ENCODE peak calls at places on chromosomes 11 and 22, in four cellular contexts. W is KBM-7; J is fibroblast of villous mesenchyme; K is activated CD4-positive, CD25-positive, alpha-beta regulatory T cell treated with anti-CD3 and anti-CD28 coated beads, Interleukin-2, amount 50 U/mL, for 72 hours. L is an unnamed sample.

GRCh38 chr11:125078016-125078415 is 14.9 kb downstream of the SLC37A2 start:
- DNase-seq in W (no peak), J (no peak), K (no peak), L (no peak)

GRCh38 chr11:15810079-15810478 is 546.3 kb downstream of the SOX6 start:
- DNase-seq in W (no peak), J (no peak), K (no peak), L (no peak)

GRCh38 chr11:65225284-65226102 is 36.3 kb upstream of the POLA2 start:
- DNase-seq in W (peak), J (peak), K (no peak), L (peak)

GRCh38 chr22:18033204-18033998 is 9.0 kb upstream of the MICAL3 start:
- DNase-seq in W (no peak), J (no peak), K (no peak), L (no peak)

GRCh38 chr11:6237903-6238302 is 986 bp upstream of the CNGA4 start:
- DNase-seq in W (no peak), J (no peak), K (no peak), L (no peak)

GRCh38 chr22:36048911-36049677 is 20.5 kb upstream of the RBFOX2 start:
- DNase-seq in W (no peak), J (no peak), K (no peak), L (no peak)

GRCh38 chr11:95584180-95584579 is 205.4 kb downstream of the FAM76B start:
- DNase-seq in W (no peak), J (peak), K (no peak), L (no peak)

GRCh38 chr11:44894217-44894617 is 56.5 kb downstream of the TP53I11 start:
- DNase-seq in W (peak), J (peak), K (peak), L (peak)

GRCh38 chr11:130389315-130389935 is 39.0 kb downstream of the ADAMTS8 start:
- DNase-seq in W (no peak), J (peak), K (no peak), L (no peak)

GRCh38 chr11:9269492-9270030 is 4.4 kb upstream of the DENND5A start:
- DNase-seq in W (no peak), J (peak), K (no peak), L (no peak)

GRCh38 chr11:32829157-32829679 is 509 bp upstream of the PRRG4 start:
- DNase-seq in W (no peak), J (peak), K (no peak), L (no peak)

GRCh38 chr11:96063053-96063452 is 139.1 kb upstream of the MTMR2 start:
- DNase-seq in W (no peak), J (no peak), K (no peak), L (no peak)

GRCh38 chr22:46368871-46369715 is 33.6 kb downstream of the TRMU start:
- DNase-seq in W (no peak), J (no peak), K (no peak), L (no peak)

GRCh38 chr11:64796047-64796756 is 6.8 kb downstream of the MAP4K2 start:
- DNase-seq in W (peak), J (no peak), K (peak), L (no peak)

GRCh38 chr22:32644252-32645100 is 157.0 kb upstream of the TIMP3 start:
- DNase-seq in W (peak), J (peak), K (peak), L (peak)

GRCh38 chr11:79383874-79384273 is 57.0 kb downstream of the TENM4 start:
- DNase-seq in W (no peak), J (no peak), K (no peak), L (no peak)

GRCh38 chr11:132278801-132279574 is 908.6 kb downstream of the NTM start:
- DNase-seq in W (peak), J (peak), K (no peak), L (no peak)

GRCh38 chr22:46004105-46004866 is 27.3 kb upstream of the WNT7B start:
- DNase-seq in W (peak), J (no peak), K (no peak), L (no peak)

GRCh38 chr22:37312549-37313183 is 30.4 kb downstream of the CYTH4 start:
- DNase-seq in W (no peak), J (no peak), K (no peak), L (no peak)

GRCh38 chr11:3954448-3955298 is 99.2 kb downstream of the STIM1 start:
- DNase-seq in W (no peak), J (no peak), K (no peak), L (no peak)

GRCh38 chr11:107370390-107370789 is 87.2 kb downstream of the CWF19L2 start:
- DNase-seq in W (no peak), J (peak), K (no peak), L (no peak)

GRCh38 chr11:46278387-46279173 is 1.1 kb downstream of the CREB3L1 start:
- DNase-seq in W (peak), J (peak), K (no peak), L (no peak)

GRCh38 chr22:43295173-43295572 is 48.0 kb downstream of the SCUBE1 start:
- DNase-seq in W (no peak), J (no peak), K (no peak), L (no peak)

GRCh38 chr11:80638296-80638695 is 1197.5 kb upstream of the TENM4 start:
- DNase-seq in W (no peak), J (no peak), K (no peak), L (peak)

GRCh38 chr11:46350695-46351094 is 3.4 kb downstream of the DGKZ start:
- DNase-seq in W (no peak), J (no peak), K (no peak), L (no peak)

GRCh38 chr11:72336163-72336562 is 92.2 kb upstream of the PHOX2A start:
- DNase-seq in W (no peak), J (no peak), K (no peak), L (no peak)

GRCh38 chr22:38032681-38033521 is 24.3 kb upstream of the PICK1 start:
- DNase-seq in W (peak), J (peak), K (no peak), L (no peak)

GRCh38 chr11:35420371-35420770 is 1.0 kb upstream of the SLC1A2 start:
- DNase-seq in W (no peak), J (no peak), K (no peak), L (no peak)

GRCh38 chr22:40491990-40492631 is 121.7 kb downstream of the SGSM3 start:
- DNase-seq in W (peak), J (peak), K (no peak), L (no peak)

GRCh38 chr22:22546490-22546889 is 12.6 kb downstream of the PRAME start:
- DNase-seq in W (peak), J (peak), K (no peak), L (no peak)

GRCh38 chr22:50535113-50535512 is 5.3 kb upstream of the TYMP start:
- DNase-seq in W (no peak), J (no peak), K (no peak), L (no peak)

GRCh38 chr11:134637091-134638015 is 225.3 kb upstream of the B3GAT1 start:
- DNase-seq in W (no peak), J (no peak), K (no peak), L (no peak)

GRCh38 chr22:23178512-23179254 is 1.6 kb upstream of the BCR start:
- DNase-seq in W (peak), J (peak), K (peak), L (peak)

GRCh38 chr11:12606597-12606996 is 67.6 kb upstream of the TEAD1 start:
- DNase-seq in W (no peak), J (peak), K (no peak), L (no peak)

GRCh38 chr11:12091957-12092558 is 18.3 kb upstream of the MICAL2 start:
- DNase-seq in W (no peak), J (peak), K (no peak), L (no peak)

GRCh38 chr22:29268511-29269229 is 602 bp downstream of the EWSR1 start:
- DNase-seq in W (peak), J (peak), K (peak), L (peak)

GRCh38 chr11:65651589-65652510 is 10.9 kb downstream of the RELA start:
- DNase-seq in W (no peak), J (peak), K (no peak), L (no peak)

GRCh38 chr22:39236321-39237275 is 8.2 kb downstream of the PDGFB start:
- DNase-seq in W (peak), J (peak), K (no peak), L (peak)

GRCh38 chr11:6579681-6580080 is 23.7 kb downstream of the RRP8 start:
- DNase-seq in W (no peak), J (no peak), K (no peak), L (no peak)

L was measured in SJCRH30.